ENCODE peak calls at places on chromosomes 12 and 14, in four cellular contexts. S, W, N and Y are unnamed samples. For H3K79me2 and H3K36me3, the result is how much of the 10 kb centered on the place peaks cover.

GRCh38 chr12:46221255-46222128 is 47.4 kb downstream of the SLC38A1 start:
- DNase-seq in W (no peak), N (no peak), S (peak), Y (no peak)

GRCh38 chr14:53954551-53955233 is 1.9 kb downstream of the BMP4 start:
- DNase-seq in S (peak), W (peak), N (no peak), Y (no peak)

GRCh38 chr12:106586535-106586802 is 3.7 kb downstream of the RFX4 start:
- DNase-seq in N (no peak), S (no peak), W (peak), Y (no peak)

GRCh38 chr12:93819048-93819491 is 141.9 kb downstream of the CRADD start:
- DNase-seq in S (peak), N (no peak), W (no peak), Y (no peak)

GRCh38 chr12:48899651-48900050 is 25.6 kb downstream of the FKBP11 start:
- DNase-seq in W (no peak), N (no peak), S (no peak), Y (no peak)

GRCh38 chr14:100302616-100303015 is 3.6 kb downstream of the SLC25A29 start:
- DNase-seq in W (no peak), N (no peak), S (no peak), Y (no peak)

GRCh38 chr12:92608418-92609091 is 94.2 kb upstream of the PLEKHG7 start:
- DNase-seq in S (peak), N (no peak), W (peak), Y (peak)

GRCh38 chr14:23005861-23006534 is 3.9 kb downstream of the C14orf93 start:
- DNase-seq in N (no peak), S (peak), W (no peak), Y (no peak)

GRCh38 chr12:23684121-23684520 is 265.3 kb downstream of the SOX5 start:
- DNase-seq in S (peak), N (no peak), W (no peak), Y (no peak)

GRCh38 chr12:78060186-78060585 is 229.5 kb downstream of the NAV3 start:
- DNase-seq in S (peak), W (no peak), N (no peak), Y (no peak)

DNA sequence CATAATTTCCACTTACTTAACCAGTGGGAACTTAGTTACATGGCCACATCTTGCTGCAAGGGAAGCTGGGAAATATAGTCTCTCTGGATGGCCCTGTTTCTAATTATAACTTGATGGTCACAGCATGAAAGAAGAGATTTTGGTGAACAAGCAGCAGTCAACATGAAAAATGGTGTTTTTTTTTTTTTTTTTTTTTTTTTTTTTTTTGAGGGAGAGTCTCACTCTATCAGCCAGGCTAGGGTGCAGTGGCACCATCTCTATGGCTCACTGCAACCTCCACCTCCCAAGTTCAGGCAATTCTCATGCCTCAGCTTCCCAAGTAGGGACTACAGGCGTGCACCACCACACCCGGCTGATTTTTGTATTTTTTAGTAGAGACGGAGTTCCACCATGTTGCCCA is 10.8 kb downstream of the SRGAP1 start:
- DNase-seq in N (no peak), W (no peak), S (no peak), Y (no peak)
- H3K79me2 ChIP-seq in N (under half), W (under half), S (half or more), Y (under half)

GRCh38 chr12:6530576-6531260 is 3.6 kb upstream of the GAPDH start:
- DNase-seq in W (no peak), S (no peak), N (no peak), Y (no peak)
- H3K36me3 ChIP-seq in W (under half), S (under half), N (half or more), Y (half or more)

GRCh38 chr12:122988036-122988435 is 7.6 kb downstream of the ARL6IP4 start:
- DNase-seq in S (no peak), N (no peak), W (no peak), Y (no peak)
- H3K79me2 ChIP-seq in S (under half), N (under half), W (under half), Y (under half)

GRCh38 chr14:65079788-65080187 is 22.5 kb downstream of the MAX start:
- DNase-seq in W (no peak), S (no peak), N (no peak), Y (no peak)

GRCh38 chr14:65080954-65081747 is 21.2 kb downstream of the MAX start:
- DNase-seq in W (no peak), S (no peak), N (no peak), Y (no peak)

GRCh38 chr14:65079201-65079600 is 23.1 kb downstream of the MAX start:
- DNase-seq in N (no peak), S (no peak), W (no peak), Y (no peak)

GRCh38 chr14:65084554-65085190 is 17.6 kb downstream of the MAX start:
- DNase-seq in W (no peak), N (no peak), S (no peak), Y (no peak)
- H3K36me3 ChIP-seq in W (under half), N (half or more), S (half or more), Y (half or more)

DNA sequence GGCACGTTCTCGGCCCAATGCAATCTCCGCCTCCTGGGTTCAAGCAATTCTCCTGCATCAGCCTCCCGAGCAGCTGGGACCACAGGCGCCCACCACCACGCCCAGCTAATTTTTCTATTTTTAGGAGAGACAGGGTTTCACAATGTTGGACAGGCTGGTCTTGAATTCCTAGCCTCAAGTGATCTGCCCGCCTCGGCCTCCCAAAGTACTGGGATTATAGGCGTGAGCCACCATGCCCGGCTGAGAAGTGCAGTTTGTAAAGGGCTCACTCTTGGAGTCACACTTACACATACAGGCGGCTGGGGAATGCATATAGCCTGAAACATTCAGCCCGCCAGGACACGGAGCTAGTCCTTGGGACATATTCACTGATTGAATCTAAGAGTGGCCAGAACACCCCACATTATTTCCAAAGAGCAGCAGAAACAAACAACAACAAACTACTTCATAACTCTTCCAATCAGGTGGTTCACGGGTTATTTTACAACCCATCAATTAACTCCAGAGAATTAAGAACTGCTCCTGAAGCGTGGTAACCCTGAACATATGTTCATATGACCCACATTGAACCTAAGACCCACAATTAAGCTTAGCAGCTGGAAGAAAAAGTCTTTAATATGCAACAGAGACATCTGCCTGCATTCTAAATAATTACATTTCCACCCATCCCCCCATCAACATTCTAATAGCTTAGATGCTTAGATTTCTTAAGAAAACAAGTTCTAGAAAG is 49.2 kb downstream of the SSH1 start:
- DNase-seq in W (no peak), S (no peak), N (no peak), Y (no peak)
- H3K79me2 ChIP-seq in W (under half), S (under half), N (under half), Y (under half)